ENCODE peak calls at places on chromosomes 2 and 18, in six cellular contexts. One of them, this sample, is unnamed.

GRCh38 chr2:174697267-174697666 is 67.0 kb downstream of the CHRNA1 start:
- DNase-seq in breast epithelium: no peak
- DNase-seq in cardiac muscle cell: peak
- DNase-seq in endodermal cell: peak
- DNase-seq in sigmoid colon: no peak
- DNase-seq in K562: peak
- DNase-seq in this sample: no peak

GRCh38 chr2:8369522-8369921 is 312.3 kb upstream of the ID2 start:
- DNase-seq in breast epithelium: no peak
- DNase-seq in cardiac muscle cell: no peak
- DNase-seq in endodermal cell: no peak
- DNase-seq in sigmoid colon: no peak
- DNase-seq in K562: no peak
- DNase-seq in this sample: no peak

GRCh38 chr2:241966671-241967070 is 97.1 kb downstream of the RTP5 start:
- DNase-seq in breast epithelium: no peak
- DNase-seq in cardiac muscle cell: no peak
- DNase-seq in endodermal cell: no peak
- DNase-seq in sigmoid colon: no peak
- DNase-seq in K562: no peak
- DNase-seq in this sample: no peak

GRCh38 chr2:120552800-120553471 is 182.7 kb upstream of the GLI2 start:
- DNase-seq in breast epithelium: peak
- DNase-seq in cardiac muscle cell: peak
- DNase-seq in endodermal cell: peak
- DNase-seq in sigmoid colon: peak
- DNase-seq in K562: peak
- DNase-seq in this sample: peak

GRCh38 chr2:191692502-191693115 is 14.7 kb downstream of the NABP1 start:
- DNase-seq in breast epithelium: no peak
- DNase-seq in cardiac muscle cell: no peak
- DNase-seq in endodermal cell: no peak
- DNase-seq in sigmoid colon: no peak
- DNase-seq in K562: no peak
- DNase-seq in this sample: no peak

GRCh38 chr2:70142590-70143313 is 48.1 kb downstream of the C2orf42 start:
- DNase-seq in breast epithelium: peak
- DNase-seq in cardiac muscle cell: peak
- DNase-seq in endodermal cell: peak
- DNase-seq in sigmoid colon: peak
- DNase-seq in K562: peak
- DNase-seq in this sample: peak

GRCh38 chr2:170733821-170734600 is 18.9 kb downstream of the SP5 start:
- DNase-seq in breast epithelium: no peak
- DNase-seq in cardiac muscle cell: no peak
- DNase-seq in endodermal cell: no peak
- DNase-seq in sigmoid colon: no peak
- DNase-seq in K562: no peak
- DNase-seq in this sample: no peak

GRCh38 chr2:8332646-8333045 is 349.2 kb upstream of the ID2 start:
- DNase-seq in breast epithelium: no peak
- DNase-seq in cardiac muscle cell: no peak
- DNase-seq in endodermal cell: peak
- DNase-seq in sigmoid colon: no peak
- DNase-seq in K562: no peak
- DNase-seq in this sample: no peak

GRCh38 chr2:144268036-144268678 is 251.8 kb downstream of the ZEB2 start:
- DNase-seq in breast epithelium: no peak
- DNase-seq in cardiac muscle cell: no peak
- DNase-seq in endodermal cell: no peak
- DNase-seq in sigmoid colon: no peak
- DNase-seq in K562: no peak
- DNase-seq in this sample: no peak

GRCh38 chr2:85215074-85216050 is 82.2 kb downstream of the TCF7L1 start:
- DNase-seq in breast epithelium: no peak
- DNase-seq in cardiac muscle cell: no peak
- DNase-seq in endodermal cell: peak
- DNase-seq in sigmoid colon: no peak
- DNase-seq in K562: no peak
- DNase-seq in this sample: no peak

GRCh38 chr2:64779117-64779690 is 125.5 kb upstream of the SERTAD2 start:
- DNase-seq in breast epithelium: no peak
- DNase-seq in cardiac muscle cell: peak
- DNase-seq in endodermal cell: no peak
- DNase-seq in sigmoid colon: no peak
- DNase-seq in K562: no peak
- DNase-seq in this sample: no peak

GRCh38 chr2:118832791-118833715 is 14.4 kb downstream of the EN1 start:
- DNase-seq in breast epithelium: no peak
- DNase-seq in cardiac muscle cell: no peak
- DNase-seq in endodermal cell: peak
- DNase-seq in sigmoid colon: no peak
- DNase-seq in K562: no peak
- DNase-seq in this sample: no peak
- H3K27ac ChIP-seq in breast epithelium: no peak
- H3K27ac ChIP-seq in cardiac muscle cell: no peak
- H3K27ac ChIP-seq in endodermal cell: no peak
- H3K27ac ChIP-seq in sigmoid colon: no peak
- H3K27ac ChIP-seq in K562: no peak
- H3K27ac ChIP-seq in this sample: no peak

DNA sequence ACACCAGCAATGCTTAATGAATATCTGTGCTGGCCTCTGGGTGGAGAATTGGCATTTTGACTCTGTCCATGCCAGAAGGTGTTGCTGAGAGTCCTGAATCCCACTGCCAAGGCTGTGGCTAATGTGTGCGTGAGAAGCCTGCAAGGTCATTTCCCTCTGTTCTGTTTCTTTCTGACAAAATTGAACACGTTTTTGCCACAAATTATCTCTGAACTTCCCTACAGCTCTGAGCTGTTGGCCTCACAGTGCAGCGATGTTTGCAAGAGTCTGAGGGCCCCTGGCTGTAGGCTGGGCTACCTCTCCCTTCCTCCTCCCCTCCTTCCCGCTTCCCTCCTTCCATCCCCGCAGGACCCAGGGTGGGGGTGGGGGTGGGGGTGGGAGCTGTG is 154.1 kb upstream of the HS6ST1 start:
- DNase-seq in breast epithelium: no peak
- DNase-seq in cardiac muscle cell: no peak
- DNase-seq in endodermal cell: peak
- DNase-seq in sigmoid colon: no peak
- DNase-seq in K562: no peak
- DNase-seq in this sample: no peak
- TF ChIP-seq CTCF in breast epithelium: no peak
- TF ChIP-seq CTCF in cardiac muscle cell: peak
- TF ChIP-seq CTCF in endodermal cell: no peak
- TF ChIP-seq CTCF in sigmoid colon: no peak
- TF ChIP-seq CTCF in K562: no peak
- TF ChIP-seq CTCF in this sample: no peak

GRCh38 chr2:28692411-28692810 is 59.2 kb upstream of the PPP1CB start:
- DNase-seq in breast epithelium: no peak
- DNase-seq in cardiac muscle cell: no peak
- DNase-seq in endodermal cell: no peak
- DNase-seq in sigmoid colon: no peak
- DNase-seq in K562: no peak
- DNase-seq in this sample: no peak
- H3K4me3 ChIP-seq in breast epithelium: no peak
- H3K4me3 ChIP-seq in cardiac muscle cell: no peak
- H3K4me3 ChIP-seq in endodermal cell: no peak
- H3K4me3 ChIP-seq in sigmoid colon: no peak
- H3K4me3 ChIP-seq in K562: no peak
- H3K4me3 ChIP-seq in this sample: no peak

DNA sequence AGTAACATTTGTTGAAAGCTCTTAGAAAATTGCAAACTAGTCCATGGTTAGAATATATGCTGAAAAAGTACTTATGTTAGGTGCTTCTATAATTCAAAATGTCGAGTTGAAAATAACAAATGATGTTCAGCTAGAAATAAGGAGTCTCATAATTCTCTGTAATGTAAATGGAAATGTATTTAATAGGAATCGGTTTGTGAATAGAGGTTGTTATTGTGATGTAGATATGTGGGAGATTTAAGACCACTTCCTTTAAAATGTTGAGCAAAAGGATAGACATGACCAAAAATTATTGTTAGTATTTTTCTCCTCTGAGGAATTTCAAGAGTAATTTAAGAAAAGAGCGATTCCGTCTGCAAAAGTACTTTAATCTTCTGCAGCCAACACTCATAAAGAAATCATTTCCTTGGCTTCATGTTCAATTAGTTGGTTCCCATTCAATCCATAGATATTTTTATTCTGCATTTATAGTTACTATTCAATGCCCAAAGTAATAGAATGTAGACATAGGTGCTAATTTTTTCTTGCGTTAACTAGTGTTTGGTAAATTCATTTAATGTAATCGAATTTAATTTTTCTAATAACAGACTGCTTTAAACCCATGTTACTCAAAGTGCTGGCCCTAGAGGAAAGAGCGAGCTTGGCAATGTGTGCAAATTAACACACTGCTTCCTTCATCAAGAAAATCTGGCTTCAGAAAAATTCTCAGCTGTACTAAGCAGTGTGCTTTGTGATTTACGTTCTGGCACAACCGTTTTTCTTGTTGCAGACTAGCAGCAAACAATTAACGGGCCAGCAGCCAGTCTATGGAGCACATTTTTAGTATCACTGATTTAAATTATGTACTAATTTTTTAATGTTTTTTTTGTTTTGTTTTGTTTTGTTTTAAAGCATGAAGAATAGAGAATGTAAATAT is 32.2 kb downstream of the FN1 start:
- DNase-seq in breast epithelium: no peak
- DNase-seq in cardiac muscle cell: no peak
- DNase-seq in endodermal cell: no peak
- DNase-seq in sigmoid colon: no peak
- DNase-seq in K562: no peak
- DNase-seq in this sample: no peak
- H3K27ac ChIP-seq in breast epithelium: no peak
- H3K27ac ChIP-seq in cardiac muscle cell: no peak
- H3K27ac ChIP-seq in endodermal cell: no peak
- H3K27ac ChIP-seq in sigmoid colon: peak
- H3K27ac ChIP-seq in K562: no peak
- H3K27ac ChIP-seq in this sample: no peak

GRCh38 chr2:231362785-231363184 is 32.7 kb upstream of the B3GNT7 start:
- DNase-seq in breast epithelium: peak
- DNase-seq in cardiac muscle cell: no peak
- DNase-seq in endodermal cell: peak
- DNase-seq in sigmoid colon: peak
- DNase-seq in K562: no peak
- DNase-seq in this sample: no peak
- TF ChIP-seq CTCF in breast epithelium: no peak
- TF ChIP-seq CTCF in cardiac muscle cell: no peak
- TF ChIP-seq CTCF in endodermal cell: no peak
- TF ChIP-seq CTCF in sigmoid colon: no peak
- TF ChIP-seq CTCF in K562: no peak
- TF ChIP-seq CTCF in this sample: no peak

GRCh38 chr2:219358170-219359075 is 25.9 kb upstream of the RESP18 start:
- DNase-seq in breast epithelium: no peak
- DNase-seq in cardiac muscle cell: peak
- DNase-seq in endodermal cell: peak
- DNase-seq in sigmoid colon: no peak
- DNase-seq in K562: peak
- DNase-seq in this sample: no peak
- H3K4me3 ChIP-seq in breast epithelium: peak
- H3K4me3 ChIP-seq in cardiac muscle cell: peak
- H3K4me3 ChIP-seq in endodermal cell: peak
- H3K4me3 ChIP-seq in sigmoid colon: no peak
- H3K4me3 ChIP-seq in K562: no peak
- H3K4me3 ChIP-seq in this sample: peak

GRCh38 chr18:7789853-7790552 is 222.9 kb downstream of the PTPRM start:
- DNase-seq in breast epithelium: no peak
- DNase-seq in cardiac muscle cell: peak
- DNase-seq in endodermal cell: peak
- DNase-seq in sigmoid colon: no peak
- DNase-seq in K562: no peak
- DNase-seq in this sample: no peak
- H3K27ac ChIP-seq in breast epithelium: no peak
- H3K27ac ChIP-seq in cardiac muscle cell: peak
- H3K27ac ChIP-seq in endodermal cell: peak
- H3K27ac ChIP-seq in sigmoid colon: no peak
- H3K27ac ChIP-seq in K562: no peak
- H3K27ac ChIP-seq in this sample: peak

GRCh38 chr18:35026407-35027061 is 14.7 kb upstream of the MAPRE2 start:
- DNase-seq in breast epithelium: no peak
- DNase-seq in cardiac muscle cell: no peak
- DNase-seq in endodermal cell: peak
- DNase-seq in sigmoid colon: no peak
- DNase-seq in K562: peak
- DNase-seq in this sample: no peak
- TF ChIP-seq CTCF in breast epithelium: no peak
- TF ChIP-seq CTCF in cardiac muscle cell: no peak
- TF ChIP-seq CTCF in endodermal cell: peak
- TF ChIP-seq CTCF in sigmoid colon: no peak
- TF ChIP-seq CTCF in K562: peak
- TF ChIP-seq CTCF in this sample: peak

GRCh38 chr2:109594246-109594900 is 19.4 kb downstream of the SEPTIN10 start:
- DNase-seq in breast epithelium: no peak
- DNase-seq in cardiac muscle cell: no peak
- DNase-seq in endodermal cell: no peak
- DNase-seq in sigmoid colon: no peak
- DNase-seq in K562: no peak
- DNase-seq in this sample: no peak
- H3K4me3 ChIP-seq in breast epithelium: no peak
- H3K4me3 ChIP-seq in cardiac muscle cell: no peak
- H3K4me3 ChIP-seq in endodermal cell: no peak
- H3K4me3 ChIP-seq in sigmoid colon: no peak
- H3K4me3 ChIP-seq in K562: no peak
- H3K4me3 ChIP-seq in this sample: no peak